ENCODE peak calls at places on chromosomes 6 and 20, in seven cellular contexts. R is left lobe of liver; K is activated T-cell treated with anti-CD3 and anti-CD28 coated beads, Interleukin-2, amount 50 U/mL, for 72 hours; D is stimulated activated naive B cell treated with anti-CD40 and anti-IgM and Interleukin-4, amounts not matched to agents 10 μg/mL and 1 μg/mL and 100 μg/mL, for 72 hours; U is activated naive CD8-positive, alpha-beta T cell treated with anti-CD3 and anti-CD28 coated beads, Interleukin-2, amount 50 U/mL, for 24 hours; W is sciatic nerve; N is Panc1. G is an unnamed sample.

GRCh38 chr6:61682562-61682961 is 603.5 kb downstream of the KHDRBS2 start:
- ATAC-seq in R (no peak), K (no peak), D (no peak), U (no peak), W (no peak), N (no peak), G (no peak)

GRCh38 chr6:158911746-158912158 is 88.2 kb downstream of the RSPH3 start:
- ATAC-seq in R (no peak), K (peak), D (peak), U (peak), W (no peak), N (peak), G (peak)

GRCh38 chr6:77535172-77535571 is 71.9 kb upstream of the HTR1B start:
- ATAC-seq in R (no peak), K (no peak), D (no peak), U (no peak), W (no peak), N (no peak), G (no peak)

GRCh38 chr20:57224641-57225138 is 41.8 kb downstream of the BMP7 start:
- ATAC-seq in R (no peak), K (no peak), D (no peak), U (no peak), W (peak), N (peak), G (no peak)

GRCh38 chr20:44309763-44310663 is 989 bp downstream of the FITM2 start:
- ATAC-seq in R (peak), K (no peak), D (no peak), U (no peak), W (peak), N (no peak), G (no peak)

GRCh38 chr6:51398064-51398740 is 579.5 kb downstream of the TFAP2B start:
- ATAC-seq in R (no peak), K (no peak), D (no peak), U (no peak), W (no peak), N (peak), G (no peak)

GRCh38 chr6:13289789-13290318 is 38.5 kb downstream of the TBC1D7 start:
- ATAC-seq in R (peak), K (no peak), D (no peak), U (no peak), W (no peak), N (no peak), G (no peak)

GRCh38 chr6:21327326-21328140 is 266.0 kb upstream of the SOX4 start:
- ATAC-seq in R (no peak), K (no peak), D (no peak), U (no peak), W (no peak), N (no peak), G (no peak)

GRCh38 chr6:34152806-34153565 is 7.1 kb upstream of the GRM4 start:
- ATAC-seq in R (no peak), K (no peak), D (no peak), U (no peak), W (no peak), N (no peak), G (no peak)

GRCh38 chr20:43942213-43942590 is 27.6 kb downstream of the TOX2 start:
- ATAC-seq in R (no peak), K (peak), D (no peak), U (peak), W (no peak), N (no peak), G (no peak)

GRCh38 chr6:9799582-9799981 is 615.3 kb downstream of the TFAP2A start:
- ATAC-seq in R (no peak), K (no peak), D (no peak), U (no peak), W (no peak), N (no peak), G (no peak)

GRCh38 chr6:8065519-8065911 is 1.3 kb upstream of the BLOC1S5 start:
- ATAC-seq in R (no peak), K (peak), D (peak), U (peak), W (no peak), N (no peak), G (peak)

GRCh38 chr6:165891320-165891719 is 228.3 kb upstream of the PDE10A start:
- ATAC-seq in R (no peak), K (no peak), D (no peak), U (no peak), W (no peak), N (no peak), G (no peak)

GRCh38 chr6:32807020-32807580 is 9.7 kb downstream of the HLA-DOB start:
- ATAC-seq in R (no peak), K (no peak), D (peak), U (no peak), W (no peak), N (no peak), G (no peak)

GRCh38 chr6:116170358-116171057 is 44.6 kb upstream of the COL10A1 start:
- ATAC-seq in R (no peak), K (no peak), D (no peak), U (no peak), W (no peak), N (no peak), G (no peak)

GRCh38 chr6:90222724-90223198 is 73.9 kb downstream of the BACH2 start:
- ATAC-seq in R (no peak), K (peak), D (peak), U (peak), W (no peak), N (no peak), G (peak)

GRCh38 chr6:124870611-124871201 is 91.5 kb upstream of the RNF217 start:
- ATAC-seq in R (peak), K (no peak), D (no peak), U (no peak), W (no peak), N (no peak), G (no peak)

GRCh38 chr6:121884621-121885020 is 449.2 kb downstream of the GJA1 start:
- ATAC-seq in R (no peak), K (no peak), D (no peak), U (no peak), W (no peak), N (no peak), G (no peak)

GRCh38 chr6:116370717-116371383 is at the start of gene DSE:
- ATAC-seq in R (peak), K (peak), D (peak), U (peak), W (peak), N (peak), G (peak)

GRCh38 chr6:168676552-168677317 is 235.8 kb downstream of the SMOC2 start:
- ATAC-seq in R (no peak), K (no peak), D (no peak), U (no peak), W (no peak), N (no peak), G (no peak)

GRCh38 chr6:11685411-11686093 is 93.1 kb downstream of the ADTRP start:
- ATAC-seq in R (no peak), K (no peak), D (no peak), U (no peak), W (no peak), N (no peak), G (no peak)

GRCh38 chr6:164911873-164912580 is 397.4 kb downstream of the C6orf118 start:
- ATAC-seq in R (no peak), K (no peak), D (no peak), U (no peak), W (no peak), N (no peak), G (no peak)

GRCh38 chr6:2213082-2213481 is 32.3 kb downstream of the GMDS start:
- ATAC-seq in R (no peak), K (no peak), D (no peak), U (no peak), W (no peak), N (no peak), G (no peak)

GRCh38 chr6:153063936-153064335 is 61.4 kb upstream of the MTRF1L start:
- ATAC-seq in R (no peak), K (no peak), D (no peak), U (no peak), W (no peak), N (no peak), G (no peak)

GRCh38 chr20:34172926-34173325 is 60.9 kb upstream of the EIF2S2 start:
- ATAC-seq in R (no peak), K (no peak), D (no peak), U (no peak), W (no peak), N (no peak), G (no peak)

GRCh38 chr20:51428451-51429143 is 113.9 kb downstream of the NFATC2 start:
- ATAC-seq in R (no peak), K (no peak), D (no peak), U (no peak), W (peak), N (no peak), G (no peak)

GRCh38 chr6:8215631-8216030 is 113.3 kb upstream of the EEF1E1 start:
- ATAC-seq in R (no peak), K (no peak), D (no peak), U (no peak), W (no peak), N (peak), G (no peak)

GRCh38 chr20:31684153-31685003 is 38.3 kb downstream of the BCL2L1 start:
- ATAC-seq in R (peak), K (peak), D (peak), U (peak), W (no peak), N (peak), G (peak)

GRCh38 chr6:108588586-108588985 is 27.9 kb downstream of the FOXO3 start:
- ATAC-seq in R (peak), K (peak), D (no peak), U (no peak), W (peak), N (peak), G (no peak)

GRCh38 chr6:144581807-144582537 is 296.8 kb downstream of the UTRN start:
- ATAC-seq in R (peak), K (no peak), D (peak), U (no peak), W (peak), N (peak), G (no peak)

GRCh38 chr6:53825514-53826321 is 30.9 kb downstream of the LRRC1 start:
- ATAC-seq in R (no peak), K (no peak), D (no peak), U (no peak), W (peak), N (no peak), G (no peak)

GRCh38 chr20:44738779-44739477 is 6.7 kb upstream of the KCNK15 start:
- ATAC-seq in R (peak), K (peak), D (peak), U (peak), W (peak), N (peak), G (peak)

GRCh38 chr20:101975-102374 is 14.5 kb downstream of the DEFB125 start:
- ATAC-seq in R (no peak), K (no peak), D (no peak), U (no peak), W (no peak), N (no peak), G (no peak)

GRCh38 chr6:95543798-95544197 is 33.5 kb upstream of the MANEA start:
- ATAC-seq in R (peak), K (no peak), D (no peak), U (no peak), W (no peak), N (no peak), G (no peak)

GRCh38 chr6:41954668-41955067 is 13.1 kb upstream of the CCND3 start:
- ATAC-seq in R (no peak), K (no peak), D (no peak), U (no peak), W (no peak), N (no peak), G (no peak)

GRCh38 chr20:61599061-61599930 is 347.2 kb downstream of the CDH4 start:
- ATAC-seq in R (no peak), K (no peak), D (no peak), U (no peak), W (no peak), N (no peak), G (no peak)

GRCh38 chr6:52839124-52840055 is 1.2 kb downstream of the GSTA5 start:
- ATAC-seq in R (peak), K (peak), D (peak), U (peak), W (peak), N (peak), G (peak)

GRCh38 chr6:109713097-109713496 is 22.0 kb downstream of the FIG4 start:
- ATAC-seq in R (no peak), K (peak), D (no peak), U (peak), W (no peak), N (no peak), G (no peak)

GRCh38 chr6:30769088-30769852 is 24.9 kb upstream of the IER3 start:
- ATAC-seq in R (no peak), K (peak), D (peak), U (peak), W (peak), N (peak), G (peak)